ENCODE peak calls at places on chromosomes 13 and 19, in four cellular contexts. One of them, this sample, is unnamed.

GRCh38 chr13:33322965-33323668 is 37.6 kb upstream of the STARD13 start:
- DNase-seq in heart left ventricle: no peak
- DNase-seq in neural progenitor cell: no peak
- DNase-seq in AG04450: no peak
- DNase-seq in this sample: no peak

GRCh38 chr13:77507931-77508776 is 27.4 kb upstream of the SCEL start:
- DNase-seq in heart left ventricle: no peak
- DNase-seq in neural progenitor cell: no peak
- DNase-seq in AG04450: no peak
- DNase-seq in this sample: peak; percentile 56

GRCh38 chr13:59492030-59492636 is 671.6 kb downstream of the DIAPH3 start:
- DNase-seq in heart left ventricle: no peak
- DNase-seq in neural progenitor cell: no peak
- DNase-seq in AG04450: no peak
- DNase-seq in this sample: no peak

GRCh38 chr13:31029129-31029528 is 96.7 kb downstream of the TEX26 start:
- DNase-seq in heart left ventricle: no peak
- DNase-seq in neural progenitor cell: no peak
- DNase-seq in AG04450: no peak
- DNase-seq in this sample: no peak

GRCh38 chr19:7482584-7483439 is 6.0 kb downstream of the PEX11G start:
- DNase-seq in heart left ventricle: no peak
- DNase-seq in neural progenitor cell: peak; percentile 65
- DNase-seq in AG04450: no peak
- DNase-seq in this sample: no peak

GRCh38 chr13:76991432-76991795 is 467 bp upstream of the CLN5 start:
- DNase-seq in heart left ventricle: no peak
- DNase-seq in neural progenitor cell: peak; percentile 5
- DNase-seq in AG04450: no peak
- DNase-seq in this sample: peak; percentile 10

GRCh38 chr19:41904118-41904870 is 21.3 kb downstream of the ARHGEF1 start:
- DNase-seq in heart left ventricle: no peak
- DNase-seq in neural progenitor cell: no peak
- DNase-seq in AG04450: no peak
- DNase-seq in this sample: no peak

GRCh38 chr13:30872685-30873443 is 33.2 kb upstream of the MEDAG start:
- DNase-seq in heart left ventricle: no peak
- DNase-seq in neural progenitor cell: peak; percentile 66
- DNase-seq in AG04450: peak; percentile 71
- DNase-seq in this sample: peak; percentile 86

GRCh38 chr13:40624338-40624737 is 42.1 kb downstream of the FOXO1 start:
- DNase-seq in heart left ventricle: no peak
- DNase-seq in neural progenitor cell: no peak
- DNase-seq in AG04450: no peak
- DNase-seq in this sample: peak; percentile 7

GRCh38 chr19:40078377-40078776 is 12.4 kb downstream of the ZNF780A start:
- DNase-seq in heart left ventricle: no peak
- DNase-seq in neural progenitor cell: no peak
- DNase-seq in AG04450: no peak
- DNase-seq in this sample: no peak

GRCh38 chr13:23506071-23506820 is 64.0 kb upstream of the TNFRSF19 start:
- DNase-seq in heart left ventricle: no peak
- DNase-seq in neural progenitor cell: no peak
- DNase-seq in AG04450: no peak
- DNase-seq in this sample: no peak

GRCh38 chr13:61142506-61142905 is 273.1 kb downstream of the PCDH20 start:
- DNase-seq in heart left ventricle: no peak
- DNase-seq in neural progenitor cell: no peak
- DNase-seq in AG04450: no peak
- DNase-seq in this sample: no peak

GRCh38 chr13:97116754-97117153 is 105.4 kb upstream of the MBNL2 start:
- DNase-seq in heart left ventricle: no peak
- DNase-seq in neural progenitor cell: no peak
- DNase-seq in AG04450: no peak
- DNase-seq in this sample: peak; percentile 28

GRCh38 chr13:43279696-43280095 is 256.3 kb downstream of the DNAJC15 start:
- DNase-seq in heart left ventricle: no peak
- DNase-seq in neural progenitor cell: no peak
- DNase-seq in AG04450: no peak
- DNase-seq in this sample: no peak

GRCh38 chr19:18442941-18443340 is 5.0 kb upstream of the ISYNA1 start:
- DNase-seq in heart left ventricle: no peak
- DNase-seq in neural progenitor cell: no peak
- DNase-seq in AG04450: no peak
- DNase-seq in this sample: no peak

GRCh38 chr13:27449081-27449603 is 1.2 kb downstream of the MTIF3 start:
- DNase-seq in heart left ventricle: no peak
- DNase-seq in neural progenitor cell: no peak
- DNase-seq in AG04450: no peak
- DNase-seq in this sample: no peak

GRCh38 chr13:109154146-109154545 is 524.7 kb downstream of the MYO16 start:
- DNase-seq in heart left ventricle: no peak
- DNase-seq in neural progenitor cell: no peak
- DNase-seq in AG04450: no peak
- DNase-seq in this sample: no peak

GRCh38 chr19:4640247-4641000 is 1.1 kb downstream of the TNFAIP8L1 start:
- DNase-seq in heart left ventricle: no peak
- DNase-seq in neural progenitor cell: no peak
- DNase-seq in AG04450: no peak
- DNase-seq in this sample: no peak

GRCh38 chr19:34067861-34068271 is 104.4 kb upstream of the LSM14A start:
- DNase-seq in heart left ventricle: no peak
- DNase-seq in neural progenitor cell: no peak
- DNase-seq in AG04450: no peak
- DNase-seq in this sample: peak; percentile 72

GRCh38 chr13:48644951-48645350 is 8.8 kb upstream of the CYSLTR2 start:
- DNase-seq in heart left ventricle: no peak
- DNase-seq in neural progenitor cell: no peak
- DNase-seq in AG04450: no peak
- DNase-seq in this sample: no peak

GRCh38 chr13:39538826-39539555 is 64.0 kb downstream of the LHFPL6 start:
- DNase-seq in heart left ventricle: no peak
- DNase-seq in neural progenitor cell: no peak
- DNase-seq in AG04450: peak; percentile 38
- DNase-seq in this sample: peak; percentile 24

GRCh38 chr19:42135836-42136235 is 3.6 kb upstream of the POU2F2 start:
- DNase-seq in heart left ventricle: no peak
- DNase-seq in neural progenitor cell: no peak
- DNase-seq in AG04450: no peak
- DNase-seq in this sample: no peak

GRCh38 chr19:40278361-40279045 is 6.6 kb downstream of the AKT2 start:
- DNase-seq in heart left ventricle: no peak
- DNase-seq in neural progenitor cell: no peak
- DNase-seq in AG04450: no peak
- DNase-seq in this sample: no peak

GRCh38 chr13:52846567-52847321 is 1.7 kb downstream of the PCDH8 start:
- DNase-seq in heart left ventricle: peak; percentile 79
- DNase-seq in neural progenitor cell: peak; percentile 95
- DNase-seq in AG04450: no peak
- DNase-seq in this sample: no peak

GRCh38 chr13:95948646-95949045 is 104.6 kb downstream of the UGGT2 start:
- DNase-seq in heart left ventricle: no peak
- DNase-seq in neural progenitor cell: no peak
- DNase-seq in AG04450: no peak
- DNase-seq in this sample: peak; percentile 14

GRCh38 chr13:30895773-30896172 is 10.3 kb upstream of the MEDAG start:
- DNase-seq in heart left ventricle: no peak
- DNase-seq in neural progenitor cell: peak; percentile 22
- DNase-seq in AG04450: peak; percentile 71
- DNase-seq in this sample: no peak

GRCh38 chr13:110390572-110390971 is 83.5 kb downstream of the COL4A2 start:
- DNase-seq in heart left ventricle: no peak
- DNase-seq in neural progenitor cell: no peak
- DNase-seq in AG04450: no peak
- DNase-seq in this sample: no peak

GRCh38 chr13:110391273-110391672 is 84.2 kb downstream of the COL4A2 start:
- DNase-seq in heart left ventricle: no peak
- DNase-seq in neural progenitor cell: no peak
- DNase-seq in AG04450: no peak
- DNase-seq in this sample: no peak

GRCh38 chr13:110392510-110393233 is 85.6 kb downstream of the COL4A2 start:
- DNase-seq in heart left ventricle: no peak
- DNase-seq in neural progenitor cell: no peak
- DNase-seq in AG04450: no peak
- DNase-seq in this sample: no peak

GRCh38 chr13:110387451-110388140 is 80.5 kb downstream of the COL4A2 start:
- DNase-seq in heart left ventricle: peak; percentile 71
- DNase-seq in neural progenitor cell: peak; percentile 48
- DNase-seq in AG04450: no peak
- DNase-seq in this sample: no peak

GRCh38 chr13:110388141-110388943 is 81.3 kb downstream of the COL4A2 start:
- DNase-seq in heart left ventricle: peak; percentile 71
- DNase-seq in neural progenitor cell: no peak
- DNase-seq in AG04450: no peak
- DNase-seq in this sample: no peak
- H3K4me3 ChIP-seq in heart left ventricle: peak overlapping the region; percentile 47
- H3K4me3 ChIP-seq in neural progenitor cell: no peak overlapping the region
- H3K4me3 ChIP-seq in AG04450: peak overlapping the region; percentile 29
- H3K4me3 ChIP-seq in this sample: no peak overlapping the region

GRCh38 chr13:106143392-106143791 is 392.1 kb downstream of the EFNB2 start:
- DNase-seq in heart left ventricle: no peak
- DNase-seq in neural progenitor cell: no peak
- DNase-seq in AG04450: peak; percentile 61
- DNase-seq in this sample: no peak

GRCh38 chr13:106138620-106139019 is 396.8 kb downstream of the EFNB2 start:
- DNase-seq in heart left ventricle: no peak
- DNase-seq in neural progenitor cell: no peak
- DNase-seq in AG04450: no peak
- DNase-seq in this sample: no peak

GRCh38 chr13:106139407-106139806 is 396.1 kb downstream of the EFNB2 start:
- DNase-seq in heart left ventricle: no peak
- DNase-seq in neural progenitor cell: no peak
- DNase-seq in AG04450: no peak
- DNase-seq in this sample: no peak

GRCh38 chr13:106140476-106140875 is 395.0 kb downstream of the EFNB2 start:
- DNase-seq in heart left ventricle: no peak
- DNase-seq in neural progenitor cell: no peak
- DNase-seq in AG04450: no peak
- DNase-seq in this sample: no peak

DNA sequence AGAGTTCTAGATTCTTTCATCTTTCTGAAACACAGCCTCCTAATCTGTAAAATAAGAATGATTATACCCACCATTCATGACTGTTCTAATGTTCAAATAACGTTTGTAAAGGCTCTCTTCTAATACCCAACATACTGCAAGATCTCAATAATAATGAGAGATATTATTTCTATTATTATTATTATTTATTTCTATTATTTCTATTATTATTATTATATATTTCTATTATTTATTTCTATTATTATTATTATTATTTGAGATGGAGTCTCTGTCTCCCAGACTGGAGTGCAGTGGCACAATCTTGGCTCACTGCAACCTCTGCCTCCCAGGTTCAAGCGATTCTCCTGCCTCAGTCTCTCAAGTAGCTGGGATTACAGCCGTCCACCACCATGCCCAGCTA is 395.5 kb downstream of the EFNB2 start:
- DNase-seq in heart left ventricle: no peak
- DNase-seq in neural progenitor cell: no peak
- DNase-seq in AG04450: no peak
- DNase-seq in this sample: no peak
- H3K9me3 ChIP-seq in heart left ventricle: peaks cover 2% of the 10 kb centered on the region
- H3K9me3 ChIP-seq in neural progenitor cell: no peaks in the 10 kb centered on the region
- H3K9me3 ChIP-seq in AG04450: no peaks in the 10 kb centered on the region
- H3K9me3 ChIP-seq in this sample: peaks cover 12% of the 10 kb centered on the region

GRCh38 chr19:2577722-2578335 is 101.9 kb downstream of the GADD45B start:
- DNase-seq in heart left ventricle: no peak
- DNase-seq in neural progenitor cell: no peak
- DNase-seq in AG04450: no peak
- DNase-seq in this sample: no peak
- H3K4me3 ChIP-seq in heart left ventricle: no peak overlapping the region
- H3K4me3 ChIP-seq in neural progenitor cell: no peak overlapping the region
- H3K4me3 ChIP-seq in AG04450: no peak overlapping the region
- H3K4me3 ChIP-seq in this sample: no peak overlapping the region

GRCh38 chr13:63605403-63605802 is 2189.8 kb upstream of the PCDH20 start:
- DNase-seq in heart left ventricle: no peak
- DNase-seq in neural progenitor cell: no peak
- DNase-seq in AG04450: no peak
- DNase-seq in this sample: no peak
- H3K9me3 ChIP-seq in heart left ventricle: peaks cover 27% of the 10 kb centered on the region
- H3K9me3 ChIP-seq in neural progenitor cell: no peaks in the 10 kb centered on the region
- H3K9me3 ChIP-seq in AG04450: peaks cover 6% of the 10 kb centered on the region
- H3K9me3 ChIP-seq in this sample: no peaks in the 10 kb centered on the region

This sample was measured in MG63.